ENCODE peak calls at places on chromosomes 12 and 14, in four cellular contexts. E, K, W and S are unnamed samples.
A peak's percentile ranks its signal among the peaks of the same experiment; 100 is the strongest.

GRCh38 chr12:18703916-18704315 is 33.9 kb downstream of the PLCZ1 start:
- DNase-seq in E (no peak), K (no peak), W (no peak), S (no peak)

GRCh38 chr12:4487024-4487423 is 41.4 kb upstream of the FGF6 start:
- DNase-seq in E (no peak), K (no peak), W (no peak), S (no peak)

GRCh38 chr12:49338830-49339463 is 2.0 kb upstream of the C1QL4 start:
- DNase-seq in E (no peak), K (no peak), W (no peak), S (no peak)

GRCh38 chr12:95788637-95789036 is 1.9 kb downstream of the NTN4 start:
- DNase-seq in E (no peak), K (no peak), W (no peak), S (no peak)

GRCh38 chr14:105162374-105162979 is 6.1 kb downstream of the JAG2 start:
- DNase-seq in E (no peak), K (no peak), W (no peak), S (peak; percentile 6)

GRCh38 chr12:46830731-46831334 is 5.0 kb upstream of the SLC38A4 start:
- DNase-seq in E (no peak), K (no peak), W (no peak), S (no peak)

GRCh38 chr12:99232324-99232723 is 415.2 kb upstream of the GARIN6 start:
- DNase-seq in E (peak; percentile 79), K (peak; percentile 54), W (no peak), S (no peak)

GRCh38 chr14:58663494-58664111 is 25.8 kb downstream of the DACT1 start:
- DNase-seq in E (peak; percentile 69), K (peak; percentile 60), W (peak; percentile 82), S (no peak)

GRCh38 chr12:76264617-76265016 is 83.6 kb downstream of the BBS10 start:
- DNase-seq in E (no peak), K (no peak), W (no peak), S (no peak)

GRCh38 chr12:110179291-110179690 is 55.1 kb downstream of the IFT81 start:
- DNase-seq in E (no peak), K (no peak), W (no peak), S (no peak)

GRCh38 chr14:61766136-61766535 is 3.9 kb downstream of the SNAPC1 start:
- DNase-seq in E (no peak), K (peak; percentile 44), W (no peak), S (no peak)

GRCh38 chr12:102498471-102498870 is 18.1 kb upstream of the IGF1 start:
- DNase-seq in E (no peak), K (no peak), W (no peak), S (no peak)

GRCh38 chr12:82124711-82125110 is 233.5 kb downstream of the CCDC59 start:
- DNase-seq in E (no peak), K (no peak), W (no peak), S (peak; percentile 28)

GRCh38 chr12:53948650-53949593 is 5.8 kb upstream of the HOXC12 start:
- DNase-seq in E (no peak), K (no peak), W (no peak), S (no peak)

GRCh38 chr12:128850400-128850799 is 2.9 kb upstream of the GLT1D1 start:
- DNase-seq in E (no peak), K (no peak), W (no peak), S (no peak)

GRCh38 chr14:92607702-92608429 is 94.3 kb downstream of the RIN3 start:
- DNase-seq in E (no peak), K (peak; percentile 26), W (peak; percentile 90), S (peak; percentile 89)

GRCh38 chr14:34912182-34912581 is 37.0 kb upstream of the BAZ1A start:
- DNase-seq in E (no peak), K (no peak), W (no peak), S (no peak)

GRCh38 chr12:124392271-124392990 is 97.5 kb downstream of the RFLNA start:
- DNase-seq in E (no peak), K (no peak), W (no peak), S (no peak)

GRCh38 chr14:26385302-26385701 is 212.5 kb downstream of the NOVA1 start:
- DNase-seq in E (no peak), K (no peak), W (no peak), S (no peak)

GRCh38 chr14:98932436-98933325 is 339.3 kb downstream of the BCL11B start:
- DNase-seq in E (no peak), K (no peak), W (no peak), S (no peak)

GRCh38 chr14:71449316-71450055 is 482.7 kb upstream of the RGS6 start:
- DNase-seq in E (no peak), K (no peak), W (no peak), S (no peak)

GRCh38 chr12:1935242-1935641 is 16.8 kb upstream of the CACNA2D4 start:
- DNase-seq in E (no peak), K (no peak), W (no peak), S (no peak)

GRCh38 chr12:63949902-63950301 is 105.4 kb downstream of the SRGAP1 start:
- DNase-seq in E (no peak), K (no peak), W (no peak), S (no peak)